ENCODE peak calls at places on chromosomes 7 and 10, in eight cellular contexts. One of them, this sample, is unnamed.

GRCh38 chr7:142385528-142386340 is 127.9 kb upstream of the PRSS58 start:
- DNase-seq in NCI-H1092 treated with DMSO at 0.1 percent for 48 hours: peak; percentile 17
- DNase-seq in NCI-H748 treated with DMSO at 0.1 percent for 48 hours: peak; percentile 16
- DNase-seq in HTR-8/SVneo: peak; percentile 22
- DNase-seq in NCI-H82: peak; percentile 76
- DNase-seq in NCI-H774: peak; percentile 8
- DNase-seq in choroid plexus epithelial cell: peak; percentile 87
- DNase-seq in NCI-H1105 treated with DMSO at 0.1 percent for 48 hours: peak; percentile 50
- DNase-seq in this sample: peak; percentile 72

GRCh38 chr10:34290412-34291082 is 524.5 kb downstream of the PARD3 start:
- DNase-seq in NCI-H1092 treated with DMSO at 0.1 percent for 48 hours: no peak
- DNase-seq in NCI-H748 treated with DMSO at 0.1 percent for 48 hours: no peak
- DNase-seq in HTR-8/SVneo: no peak
- DNase-seq in NCI-H82: peak; percentile 22
- DNase-seq in NCI-H774: no peak
- DNase-seq in choroid plexus epithelial cell: peak; percentile 88
- DNase-seq in NCI-H1105 treated with DMSO at 0.1 percent for 48 hours: no peak
- DNase-seq in this sample: no peak

GRCh38 chr7:42672339-42672990 is 239.4 kb downstream of the C7orf25 start:
- DNase-seq in NCI-H1092 treated with DMSO at 0.1 percent for 48 hours: no peak
- DNase-seq in NCI-H748 treated with DMSO at 0.1 percent for 48 hours: no peak
- DNase-seq in HTR-8/SVneo: no peak
- DNase-seq in NCI-H82: no peak
- DNase-seq in NCI-H774: no peak
- DNase-seq in choroid plexus epithelial cell: no peak
- DNase-seq in NCI-H1105 treated with DMSO at 0.1 percent for 48 hours: no peak
- DNase-seq in this sample: no peak

GRCh38 chr10:64175271-64175962 is 654.2 kb downstream of the REEP3 start:
- DNase-seq in NCI-H1092 treated with DMSO at 0.1 percent for 48 hours: no peak
- DNase-seq in NCI-H748 treated with DMSO at 0.1 percent for 48 hours: no peak
- DNase-seq in HTR-8/SVneo: no peak
- DNase-seq in NCI-H82: peak; percentile 74
- DNase-seq in NCI-H774: no peak
- DNase-seq in choroid plexus epithelial cell: no peak
- DNase-seq in NCI-H1105 treated with DMSO at 0.1 percent for 48 hours: no peak
- DNase-seq in this sample: no peak

GRCh38 chr7:128266891-128267839 is 26.1 kb downstream of the LEP start:
- DNase-seq in NCI-H1092 treated with DMSO at 0.1 percent for 48 hours: peak; percentile 88
- DNase-seq in NCI-H748 treated with DMSO at 0.1 percent for 48 hours: no peak
- DNase-seq in HTR-8/SVneo: peak; percentile 24
- DNase-seq in NCI-H82: peak; percentile 98
- DNase-seq in NCI-H774: no peak
- DNase-seq in choroid plexus epithelial cell: peak; percentile 62
- DNase-seq in NCI-H1105 treated with DMSO at 0.1 percent for 48 hours: peak; percentile 87
- DNase-seq in this sample: peak; percentile 94

GRCh38 chr7:134048166-134048565 is 79.0 kb upstream of the LRGUK start:
- DNase-seq in NCI-H1092 treated with DMSO at 0.1 percent for 48 hours: no peak
- DNase-seq in NCI-H748 treated with DMSO at 0.1 percent for 48 hours: no peak
- DNase-seq in HTR-8/SVneo: no peak
- DNase-seq in NCI-H82: no peak
- DNase-seq in NCI-H774: no peak
- DNase-seq in choroid plexus epithelial cell: no peak
- DNase-seq in NCI-H1105 treated with DMSO at 0.1 percent for 48 hours: no peak
- DNase-seq in this sample: no peak

GRCh38 chr10:100999742-101000601 is at the start of gene LZTS2:
- DNase-seq in NCI-H1092 treated with DMSO at 0.1 percent for 48 hours: no peak
- DNase-seq in NCI-H748 treated with DMSO at 0.1 percent for 48 hours: no peak
- DNase-seq in HTR-8/SVneo: no peak
- DNase-seq in NCI-H82: peak; percentile 41
- DNase-seq in NCI-H774: no peak
- DNase-seq in choroid plexus epithelial cell: no peak
- DNase-seq in NCI-H1105 treated with DMSO at 0.1 percent for 48 hours: peak; percentile 3
- DNase-seq in this sample: no peak

GRCh38 chr7:151839511-151839921 is 37.4 kb downstream of the PRKAG2 start:
- DNase-seq in NCI-H1092 treated with DMSO at 0.1 percent for 48 hours: no peak
- DNase-seq in NCI-H748 treated with DMSO at 0.1 percent for 48 hours: no peak
- DNase-seq in HTR-8/SVneo: no peak
- DNase-seq in NCI-H82: no peak
- DNase-seq in NCI-H774: no peak
- DNase-seq in choroid plexus epithelial cell: no peak
- DNase-seq in NCI-H1105 treated with DMSO at 0.1 percent for 48 hours: no peak
- DNase-seq in this sample: no peak

GRCh38 chr7:8627322-8627721 is 193.9 kb downstream of the NXPH1 start:
- DNase-seq in NCI-H1092 treated with DMSO at 0.1 percent for 48 hours: peak; percentile 80
- DNase-seq in NCI-H748 treated with DMSO at 0.1 percent for 48 hours: peak; percentile 47
- DNase-seq in HTR-8/SVneo: no peak
- DNase-seq in NCI-H82: no peak
- DNase-seq in NCI-H774: peak; percentile 41
- DNase-seq in choroid plexus epithelial cell: no peak
- DNase-seq in NCI-H1105 treated with DMSO at 0.1 percent for 48 hours: peak; percentile 84
- DNase-seq in this sample: peak; percentile 94

GRCh38 chr10:28139138-28139537 is 140.3 kb upstream of the ODAD2 start:
- DNase-seq in NCI-H1092 treated with DMSO at 0.1 percent for 48 hours: no peak
- DNase-seq in NCI-H748 treated with DMSO at 0.1 percent for 48 hours: no peak
- DNase-seq in HTR-8/SVneo: peak; percentile 11
- DNase-seq in NCI-H82: no peak
- DNase-seq in NCI-H774: no peak
- DNase-seq in choroid plexus epithelial cell: peak; percentile 2
- DNase-seq in NCI-H1105 treated with DMSO at 0.1 percent for 48 hours: no peak
- DNase-seq in this sample: no peak

GRCh38 chr10:103580011-103580410 is 86.5 kb downstream of the NEURL1 start:
- DNase-seq in NCI-H1092 treated with DMSO at 0.1 percent for 48 hours: no peak
- DNase-seq in NCI-H748 treated with DMSO at 0.1 percent for 48 hours: no peak
- DNase-seq in HTR-8/SVneo: no peak
- DNase-seq in NCI-H82: no peak
- DNase-seq in NCI-H774: no peak
- DNase-seq in choroid plexus epithelial cell: no peak
- DNase-seq in NCI-H1105 treated with DMSO at 0.1 percent for 48 hours: no peak
- DNase-seq in this sample: no peak

GRCh38 chr10:102665904-102666509 is 21.7 kb downstream of the TRIM8 start:
- DNase-seq in NCI-H1092 treated with DMSO at 0.1 percent for 48 hours: no peak
- DNase-seq in NCI-H748 treated with DMSO at 0.1 percent for 48 hours: no peak
- DNase-seq in HTR-8/SVneo: no peak
- DNase-seq in NCI-H82: no peak
- DNase-seq in NCI-H774: no peak
- DNase-seq in choroid plexus epithelial cell: no peak
- DNase-seq in NCI-H1105 treated with DMSO at 0.1 percent for 48 hours: no peak
- DNase-seq in this sample: no peak

GRCh38 chr10:32253821-32254220 is 93.1 kb downstream of the EPC1 start:
- DNase-seq in NCI-H1092 treated with DMSO at 0.1 percent for 48 hours: no peak
- DNase-seq in NCI-H748 treated with DMSO at 0.1 percent for 48 hours: no peak
- DNase-seq in HTR-8/SVneo: no peak
- DNase-seq in NCI-H82: peak; percentile 2
- DNase-seq in NCI-H774: no peak
- DNase-seq in choroid plexus epithelial cell: no peak
- DNase-seq in NCI-H1105 treated with DMSO at 0.1 percent for 48 hours: no peak
- DNase-seq in this sample: peak; percentile 38

This sample was measured in NCI-H69.